ENCODE peak calls at places on chromosomes 13 and 19, in seven cellular contexts. One of them, this sample, is unnamed.

GRCh38 chr13:111344471-111345191 is 24.2 kb downstream of the TEX29 start:
- DNase-seq in SK-N-SH: no peak
- DNase-seq in HCT116: no peak
- DNase-seq in GM12878: no peak
- DNase-seq in H1: peak
- DNase-seq in HepG2: peak
- DNase-seq in K562: peak
- DNase-seq in this sample: peak

GRCh38 chr13:20691616-20692015 is 11.9 kb upstream of the IL17D start:
- DNase-seq in SK-N-SH: no peak
- DNase-seq in HCT116: no peak
- DNase-seq in GM12878: no peak
- DNase-seq in H1: no peak
- DNase-seq in HepG2: no peak
- DNase-seq in K562: no peak
- DNase-seq in this sample: no peak

GRCh38 chr19:44822177-44822576 is 13.3 kb downstream of the BCAM start:
- DNase-seq in SK-N-SH: no peak
- DNase-seq in HCT116: no peak
- DNase-seq in GM12878: no peak
- DNase-seq in H1: no peak
- DNase-seq in HepG2: no peak
- DNase-seq in K562: no peak
- DNase-seq in this sample: no peak

GRCh38 chr19:55173717-55174409 is 6.2 kb downstream of the SYT5 start:
- DNase-seq in SK-N-SH: peak
- DNase-seq in HCT116: peak
- DNase-seq in GM12878: no peak
- DNase-seq in H1: no peak
- DNase-seq in HepG2: peak
- DNase-seq in K562: peak
- DNase-seq in this sample: peak

GRCh38 chr19:41373993-41374392 is 2.3 kb upstream of the TMEM91 start:
- DNase-seq in SK-N-SH: peak
- DNase-seq in HCT116: no peak
- DNase-seq in GM12878: no peak
- DNase-seq in H1: no peak
- DNase-seq in HepG2: no peak
- DNase-seq in K562: no peak
- DNase-seq in this sample: no peak

GRCh38 chr13:65855276-65855675 is 1374.9 kb downstream of the PCDH9 start:
- DNase-seq in SK-N-SH: no peak
- DNase-seq in HCT116: no peak
- DNase-seq in GM12878: no peak
- DNase-seq in H1: no peak
- DNase-seq in HepG2: no peak
- DNase-seq in K562: no peak
- DNase-seq in this sample: no peak

GRCh38 chr13:36282818-36283432 is 14.7 kb downstream of the CCDC169 start:
- DNase-seq in SK-N-SH: peak
- DNase-seq in HCT116: peak
- DNase-seq in GM12878: no peak
- DNase-seq in H1: no peak
- DNase-seq in HepG2: peak
- DNase-seq in K562: peak
- DNase-seq in this sample: peak

GRCh38 chr13:81184556-81185265 is 843.8 kb upstream of the SPRY2 start:
- DNase-seq in SK-N-SH: no peak
- DNase-seq in HCT116: no peak
- DNase-seq in GM12878: no peak
- DNase-seq in H1: no peak
- DNase-seq in HepG2: no peak
- DNase-seq in K562: no peak
- DNase-seq in this sample: no peak

GRCh38 chr19:57813919-57814504 is 701 bp downstream of the ZNF552 start:
- DNase-seq in SK-N-SH: no peak
- DNase-seq in HCT116: no peak
- DNase-seq in GM12878: no peak
- DNase-seq in H1: no peak
- DNase-seq in HepG2: peak
- DNase-seq in K562: no peak
- DNase-seq in this sample: peak

GRCh38 chr13:80957019-80957650 is 616.2 kb upstream of the SPRY2 start:
- DNase-seq in SK-N-SH: no peak
- DNase-seq in HCT116: no peak
- DNase-seq in GM12878: no peak
- DNase-seq in H1: no peak
- DNase-seq in HepG2: peak
- DNase-seq in K562: no peak
- DNase-seq in this sample: no peak

GRCh38 chr19:45100797-45101196 is 7.8 kb downstream of the PPP1R37 start:
- DNase-seq in SK-N-SH: no peak
- DNase-seq in HCT116: no peak
- DNase-seq in GM12878: no peak
- DNase-seq in H1: no peak
- DNase-seq in HepG2: no peak
- DNase-seq in K562: no peak
- DNase-seq in this sample: no peak

GRCh38 chr13:99979453-99980200 is 2.0 kb upstream of the ZIC2 start:
- DNase-seq in SK-N-SH: peak
- DNase-seq in HCT116: no peak
- DNase-seq in GM12878: no peak
- DNase-seq in H1: no peak
- DNase-seq in HepG2: no peak
- DNase-seq in K562: no peak
- DNase-seq in this sample: no peak

GRCh38 chr13:85261757-85262346 is 537.4 kb downstream of the SLITRK6 start:
- DNase-seq in SK-N-SH: no peak
- DNase-seq in HCT116: no peak
- DNase-seq in GM12878: no peak
- DNase-seq in H1: no peak
- DNase-seq in HepG2: peak
- DNase-seq in K562: no peak
- DNase-seq in this sample: peak

GRCh38 chr13:52845766-52846566 is 2.5 kb downstream of the PCDH8 start:
- DNase-seq in SK-N-SH: peak
- DNase-seq in HCT116: no peak
- DNase-seq in GM12878: no peak
- DNase-seq in H1: no peak
- DNase-seq in HepG2: no peak
- DNase-seq in K562: no peak
- DNase-seq in this sample: peak

GRCh38 chr13:51958217-51958547 is 53.1 kb downstream of the ATP7B start:
- DNase-seq in SK-N-SH: no peak
- DNase-seq in HCT116: no peak
- DNase-seq in GM12878: no peak
- DNase-seq in H1: no peak
- DNase-seq in HepG2: no peak
- DNase-seq in K562: no peak
- DNase-seq in this sample: peak

GRCh38 chr19:49145485-49146407 is 9.4 kb downstream of the HRC start:
- DNase-seq in SK-N-SH: peak
- DNase-seq in HCT116: peak
- DNase-seq in GM12878: peak
- DNase-seq in H1: no peak
- DNase-seq in HepG2: peak
- DNase-seq in K562: peak
- DNase-seq in this sample: peak

GRCh38 chr19:53912653-53913052 is 3.6 kb downstream of the CACNG7 start:
- DNase-seq in SK-N-SH: peak
- DNase-seq in HCT116: no peak
- DNase-seq in GM12878: no peak
- DNase-seq in H1: no peak
- DNase-seq in HepG2: no peak
- DNase-seq in K562: peak
- DNase-seq in this sample: no peak

DNA sequence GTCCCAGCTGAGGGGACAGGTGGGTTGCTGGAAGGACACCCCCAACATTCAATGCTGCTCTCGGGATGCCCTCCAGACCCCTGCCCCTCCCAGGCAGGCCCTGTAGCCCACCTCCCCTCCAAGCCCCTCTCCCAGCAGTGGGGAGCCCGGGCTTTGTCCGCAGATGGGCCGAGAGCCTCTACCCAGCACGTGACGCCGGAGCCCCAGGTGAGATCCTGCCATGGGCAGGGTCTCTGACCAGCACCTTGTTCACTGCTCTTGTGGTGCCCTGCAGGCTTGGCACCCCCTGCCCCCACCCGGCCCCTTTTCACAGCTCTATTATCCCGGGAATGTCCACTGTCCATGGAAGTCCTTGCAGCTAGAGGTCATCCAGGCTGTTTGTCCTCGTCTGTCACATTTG is 76.5 kb downstream of the C1QTNF9 start:
- DNase-seq in SK-N-SH: no peak
- DNase-seq in HCT116: no peak
- DNase-seq in GM12878: no peak
- DNase-seq in H1: no peak
- DNase-seq in HepG2: no peak
- DNase-seq in K562: no peak
- DNase-seq in this sample: no peak
- TF ChIP-seq JUND in SK-N-SH: no peak
- TF ChIP-seq JUND in HCT116: no peak
- TF ChIP-seq JUND in GM12878: no peak
- TF ChIP-seq JUND in H1: no peak
- TF ChIP-seq JUND in HepG2: no peak
- TF ChIP-seq JUND in K562: no peak
- TF ChIP-seq JUND in this sample: no peak

GRCh38 chr19:21593934-21594844 is 88.8 kb downstream of the ZNF429 start:
- DNase-seq in SK-N-SH: no peak
- DNase-seq in HCT116: no peak
- DNase-seq in GM12878: no peak
- DNase-seq in H1: no peak
- DNase-seq in HepG2: no peak
- DNase-seq in K562: peak
- DNase-seq in this sample: no peak
- TF ChIP-seq JUND in SK-N-SH: no peak
- TF ChIP-seq JUND in HCT116: no peak
- TF ChIP-seq JUND in GM12878: no peak
- TF ChIP-seq JUND in H1: no peak
- TF ChIP-seq JUND in HepG2: no peak
- TF ChIP-seq JUND in K562: peak
- TF ChIP-seq JUND in this sample: no peak

GRCh38 chr19:18417250-18418033 is 1.8 kb upstream of the SSBP4 start:
- DNase-seq in SK-N-SH: peak
- DNase-seq in HCT116: no peak
- DNase-seq in GM12878: no peak
- DNase-seq in H1: no peak
- DNase-seq in HepG2: peak
- DNase-seq in K562: peak
- DNase-seq in this sample: peak
- TF ChIP-seq JUND in SK-N-SH: no peak
- TF ChIP-seq JUND in HCT116: no peak
- TF ChIP-seq JUND in GM12878: no peak
- TF ChIP-seq JUND in H1: no peak
- TF ChIP-seq JUND in HepG2: no peak
- TF ChIP-seq JUND in K562: no peak
- TF ChIP-seq JUND in this sample: no peak

GRCh38 chr19:31145909-31146453 is 203.3 kb downstream of the TSHZ3 start:
- DNase-seq in SK-N-SH: no peak
- DNase-seq in HCT116: no peak
- DNase-seq in GM12878: no peak
- DNase-seq in H1: no peak
- DNase-seq in HepG2: no peak
- DNase-seq in K562: no peak
- DNase-seq in this sample: no peak

GRCh38 chr19:31148671-31149070 is 200.6 kb downstream of the TSHZ3 start:
- DNase-seq in SK-N-SH: no peak
- DNase-seq in HCT116: no peak
- DNase-seq in GM12878: no peak
- DNase-seq in H1: no peak
- DNase-seq in HepG2: no peak
- DNase-seq in K562: no peak
- DNase-seq in this sample: no peak

GRCh38 chr19:31147234-31147633 is 202.0 kb downstream of the TSHZ3 start:
- DNase-seq in SK-N-SH: no peak
- DNase-seq in HCT116: no peak
- DNase-seq in GM12878: no peak
- DNase-seq in H1: no peak
- DNase-seq in HepG2: no peak
- DNase-seq in K562: no peak
- DNase-seq in this sample: no peak

GRCh38 chr19:31145021-31145420 is 204.2 kb downstream of the TSHZ3 start:
- DNase-seq in SK-N-SH: no peak
- DNase-seq in HCT116: no peak
- DNase-seq in GM12878: no peak
- DNase-seq in H1: no peak
- DNase-seq in HepG2: no peak
- DNase-seq in K562: no peak
- DNase-seq in this sample: no peak

GRCh38 chr19:31146546-31147183 is 202.6 kb downstream of the TSHZ3 start:
- DNase-seq in SK-N-SH: no peak
- DNase-seq in HCT116: no peak
- DNase-seq in GM12878: no peak
- DNase-seq in H1: no peak
- DNase-seq in HepG2: no peak
- DNase-seq in K562: no peak
- DNase-seq in this sample: no peak
- TF ChIP-seq JUND in SK-N-SH: no peak
- TF ChIP-seq JUND in HCT116: no peak
- TF ChIP-seq JUND in GM12878: no peak
- TF ChIP-seq JUND in H1: no peak
- TF ChIP-seq JUND in HepG2: no peak
- TF ChIP-seq JUND in K562: no peak
- TF ChIP-seq JUND in this sample: no peak

GRCh38 chr13:32409561-32410440 is 18.1 kb downstream of the N4BP2L1 start:
- DNase-seq in SK-N-SH: no peak
- DNase-seq in HCT116: no peak
- DNase-seq in GM12878: no peak
- DNase-seq in H1: no peak
- DNase-seq in HepG2: no peak
- DNase-seq in K562: no peak
- DNase-seq in this sample: no peak

GRCh38 chr13:32407854-32408253 is 20.1 kb downstream of the N4BP2L1 start:
- DNase-seq in SK-N-SH: no peak
- DNase-seq in HCT116: no peak
- DNase-seq in GM12878: no peak
- DNase-seq in H1: no peak
- DNase-seq in HepG2: no peak
- DNase-seq in K562: no peak
- DNase-seq in this sample: no peak

GRCh38 chr13:32413284-32413683 is 14.6 kb downstream of the N4BP2L1 start:
- DNase-seq in SK-N-SH: no peak
- DNase-seq in HCT116: no peak
- DNase-seq in GM12878: no peak
- DNase-seq in H1: no peak
- DNase-seq in HepG2: no peak
- DNase-seq in K562: no peak
- DNase-seq in this sample: no peak

GRCh38 chr13:32408296-32408998 is 19.5 kb downstream of the N4BP2L1 start:
- DNase-seq in SK-N-SH: no peak
- DNase-seq in HCT116: no peak
- DNase-seq in GM12878: no peak
- DNase-seq in H1: no peak
- DNase-seq in HepG2: no peak
- DNase-seq in K562: no peak
- DNase-seq in this sample: no peak

GRCh38 chr13:32408999-32409313 is 19.0 kb downstream of the N4BP2L1 start:
- DNase-seq in SK-N-SH: no peak
- DNase-seq in HCT116: no peak
- DNase-seq in GM12878: no peak
- DNase-seq in H1: no peak
- DNase-seq in HepG2: no peak
- DNase-seq in K562: no peak
- DNase-seq in this sample: no peak
- TF ChIP-seq JUND in SK-N-SH: no peak
- TF ChIP-seq JUND in HCT116: no peak
- TF ChIP-seq JUND in GM12878: no peak
- TF ChIP-seq JUND in H1: no peak
- TF ChIP-seq JUND in HepG2: no peak
- TF ChIP-seq JUND in K562: no peak
- TF ChIP-seq JUND in this sample: no peak

This sample was measured in T47D.